ENCODE peak calls at places on chromosomes 5 and 9, in nine cellular contexts. Y is spleen, I is IMR-90, V is A549, G is esophagus muscularis mucosa, S is right lobe of liver, D is endothelial cell of umbilical vein, F is sigmoid colon, H is prostate gland. Z is an unnamed sample.

GRCh38 chr9:34158362-34158869 is 20.4 kb upstream of the UBAP1 start:
- DNase-seq in F (no peak), I (peak), H (no peak), D (no peak), V (peak), S (no peak), G (no peak), Y (peak), Z (no peak)

GRCh38 chr5:6788956-6789649 is 75.9 kb downstream of the TENT4A start:
- DNase-seq in Y (no peak), H (no peak), F (no peak), D (peak), I (no peak), S (no peak), V (no peak), G (peak), Z (no peak)

GRCh38 chr5:124935060-124935459 is 188.6 kb upstream of the ZNF608 start:
- DNase-seq in D (no peak), V (no peak), H (no peak), G (no peak), Y (no peak), I (no peak), S (no peak), F (no peak), Z (no peak)

GRCh38 chr5:144309265-144309664 is 138.6 kb downstream of the KCTD16 start:
- DNase-seq in I (no peak), H (no peak), G (no peak), Y (no peak), S (no peak), F (no peak), D (no peak), V (no peak), Z (no peak)

GRCh38 chr5:59107692-59108091 is 524.8 kb downstream of the RAB3C start:
- DNase-seq in D (no peak), Y (no peak), S (no peak), V (no peak), G (no peak), F (no peak), I (no peak), H (peak), Z (no peak)

GRCh38 chr5:57319633-57320032 is 145.8 kb downstream of the GPBP1 start:
- DNase-seq in G (no peak), V (no peak), D (no peak), F (no peak), I (no peak), Y (no peak), S (no peak), H (no peak), Z (no peak)

GRCh38 chr9:5140151-5140550 is 45.3 kb downstream of the INSL6 start:
- DNase-seq in F (no peak), D (no peak), Y (no peak), G (no peak), S (no peak), V (no peak), H (no peak), I (peak), Z (no peak)

GRCh38 chr5:35046754-35047153 is 995 bp downstream of the AGXT2 start:
- DNase-seq in F (no peak), D (no peak), G (no peak), V (no peak), Y (no peak), H (no peak), I (peak), S (no peak), Z (no peak)

GRCh38 chr5:118545050-118545449 is 443.3 kb downstream of the DTWD2 start:
- DNase-seq in Y (no peak), V (no peak), H (no peak), F (no peak), D (no peak), I (no peak), G (no peak), S (no peak), Z (no peak)

GRCh38 chr9:90953805-90954204 is 152.2 kb downstream of the SYK start:
- DNase-seq in D (no peak), S (no peak), V (no peak), H (no peak), Y (no peak), G (no peak), I (no peak), F (no peak), Z (no peak)

GRCh38 chr5:138138949-138139775 is at the start of gene NME5:
- DNase-seq in S (peak), V (no peak), G (no peak), F (peak), I (peak), H (peak), D (peak), Y (peak), Z (no peak)

GRCh38 chr9:99126312-99126711 is 21.4 kb downstream of the TGFBR1 start:
- DNase-seq in H (no peak), V (no peak), G (no peak), Y (no peak), F (no peak), D (no peak), S (no peak), I (peak), Z (no peak)

GRCh38 chr5:14834062-14834461 is 37.5 kb downstream of the ANKH start:
- DNase-seq in Y (no peak), S (no peak), D (no peak), V (no peak), F (no peak), G (no peak), H (no peak), I (no peak), Z (no peak)

GRCh38 chr9:35828716-35829083 is at the start of gene FAM221B:
- DNase-seq in F (no peak), H (no peak), V (no peak), D (no peak), G (no peak), I (no peak), S (no peak), Y (peak), Z (no peak)
- TF ChIP-seq POLR2A in F (no peak), H (no peak), V (no peak), D (no peak), G (no peak), I (no peak), S (no peak), Y (no peak), Z (no peak)

DNA sequence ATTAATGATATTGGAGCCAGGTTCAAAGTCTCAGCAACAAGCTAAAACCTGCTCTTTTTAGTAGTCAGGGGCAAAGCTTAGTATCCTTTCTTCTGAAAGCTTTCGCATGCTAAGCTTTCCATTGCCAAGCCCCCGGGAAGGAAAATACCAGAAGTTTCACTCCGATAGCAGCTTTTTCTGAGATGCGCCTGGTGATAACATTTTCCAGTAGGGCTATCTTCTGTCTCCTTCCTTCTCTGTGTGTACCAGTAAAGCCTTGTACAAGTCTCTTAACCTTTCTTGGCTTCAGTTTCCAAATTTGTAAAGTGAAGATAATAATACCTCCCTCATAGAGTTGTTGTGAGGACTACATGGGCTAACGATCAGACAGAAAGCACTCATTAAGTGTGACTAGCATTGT is 36.7 kb downstream of the DOCK8 start:
- DNase-seq in S (no peak), D (no peak), G (no peak), I (no peak), V (no peak), Y (no peak), F (no peak), H (no peak), Z (no peak)
- H3K27ac ChIP-seq in S (no peak), D (no peak), G (no peak), I (no peak), V (no peak), Y (peak), F (no peak), H (no peak), Z (no peak)

GRCh38 chr5:81513982-81514381 is 120.0 kb upstream of the ACOT12 start:
- DNase-seq in V (peak), G (no peak), Y (no peak), H (no peak), I (peak), S (no peak), D (peak), F (no peak), Z (no peak)
- TF ChIP-seq CTCF in V (peak), G (no peak), Y (no peak), H (peak), I (peak), S (no peak), D (no peak), F (no peak), Z (no peak)

GRCh38 chr9:105679406-105680022 is 14.8 kb upstream of the TMEM38B start:
- DNase-seq in D (no peak), Y (no peak), G (no peak), V (no peak), F (no peak), I (no peak), H (no peak), S (no peak), Z (no peak)
- TF ChIP-seq POLR2A in D (no peak), Y (no peak), G (no peak), V (no peak), F (no peak), I (no peak), H (no peak), S (no peak), Z (no peak)

Z was measured in vagina.